ENCODE peak calls at places on chromosomes 3 and 15, in eight cellular contexts. One of them, this sample, is unnamed.

GRCh38 chr3:146160964-146161724 is at the start of gene PLOD2:
- DNase-seq in type B pancreatic cell: peak; percentile 82
- DNase-seq in midbrain: peak; percentile 61
- DNase-seq in stimulated activated CD8-positive, alpha-beta memory T cell treated with anti-CD3 and anti-CD28 coated beads, Interleukin-15, amount 100 ng/mL, for 24 hours: no peak
- DNase-seq in stimulated activated CD4-positive, alpha-beta T cell treated with anti-CD3 and anti-CD28 coated beads, Interleukin-4, amount 100 ng/mL, for 48 hours: no peak
- DNase-seq in dorsolateral prefrontal cortex: peak; percentile 49
- DNase-seq in adipocyte: peak; percentile 97
- DNase-seq in neural crest cell: peak; percentile 51
- DNase-seq in this sample: peak; percentile 59

GRCh38 chr3:196397941-196398340 is 34.3 kb downstream of the UBXN7 start:
- DNase-seq in neural crest cell: no peak
- DNase-seq in midbrain: no peak
- DNase-seq in stimulated activated CD8-positive, alpha-beta memory T cell treated with anti-CD3 and anti-CD28 coated beads, Interleukin-15, amount 100 ng/mL, for 24 hours: no peak
- DNase-seq in adipocyte: no peak
- DNase-seq in type B pancreatic cell: no peak
- DNase-seq in dorsolateral prefrontal cortex: no peak
- DNase-seq in stimulated activated CD4-positive, alpha-beta T cell treated with anti-CD3 and anti-CD28 coated beads, Interleukin-4, amount 100 ng/mL, for 48 hours: no peak
- DNase-seq in this sample: no peak

GRCh38 chr3:160343132-160343531 is 55.9 kb downstream of the IFT80 start:
- DNase-seq in type B pancreatic cell: no peak
- DNase-seq in dorsolateral prefrontal cortex: no peak
- DNase-seq in midbrain: no peak
- DNase-seq in adipocyte: peak; percentile 74
- DNase-seq in stimulated activated CD8-positive, alpha-beta memory T cell treated with anti-CD3 and anti-CD28 coated beads, Interleukin-15, amount 100 ng/mL, for 24 hours: no peak
- DNase-seq in stimulated activated CD4-positive, alpha-beta T cell treated with anti-CD3 and anti-CD28 coated beads, Interleukin-4, amount 100 ng/mL, for 48 hours: no peak
- DNase-seq in neural crest cell: no peak
- DNase-seq in this sample: no peak

GRCh38 chr3:15367059-15367458 is 34.7 kb upstream of the SH3BP5 start:
- DNase-seq in midbrain: no peak
- DNase-seq in stimulated activated CD8-positive, alpha-beta memory T cell treated with anti-CD3 and anti-CD28 coated beads, Interleukin-15, amount 100 ng/mL, for 24 hours: no peak
- DNase-seq in neural crest cell: no peak
- DNase-seq in type B pancreatic cell: no peak
- DNase-seq in stimulated activated CD4-positive, alpha-beta T cell treated with anti-CD3 and anti-CD28 coated beads, Interleukin-4, amount 100 ng/mL, for 48 hours: no peak
- DNase-seq in dorsolateral prefrontal cortex: no peak
- DNase-seq in adipocyte: peak; percentile 59
- DNase-seq in this sample: no peak

GRCh38 chr3:30578479-30578878 is 27.9 kb upstream of the TGFBR2 start:
- DNase-seq in stimulated activated CD8-positive, alpha-beta memory T cell treated with anti-CD3 and anti-CD28 coated beads, Interleukin-15, amount 100 ng/mL, for 24 hours: no peak
- DNase-seq in stimulated activated CD4-positive, alpha-beta T cell treated with anti-CD3 and anti-CD28 coated beads, Interleukin-4, amount 100 ng/mL, for 48 hours: no peak
- DNase-seq in adipocyte: peak; percentile 69
- DNase-seq in type B pancreatic cell: no peak
- DNase-seq in midbrain: no peak
- DNase-seq in neural crest cell: no peak
- DNase-seq in dorsolateral prefrontal cortex: no peak
- DNase-seq in this sample: no peak

GRCh38 chr15:94083467-94083991 is 147.8 kb upstream of the MCTP2 start:
- DNase-seq in neural crest cell: no peak
- DNase-seq in midbrain: no peak
- DNase-seq in dorsolateral prefrontal cortex: no peak
- DNase-seq in type B pancreatic cell: no peak
- DNase-seq in stimulated activated CD8-positive, alpha-beta memory T cell treated with anti-CD3 and anti-CD28 coated beads, Interleukin-15, amount 100 ng/mL, for 24 hours: no peak
- DNase-seq in adipocyte: no peak
- DNase-seq in stimulated activated CD4-positive, alpha-beta T cell treated with anti-CD3 and anti-CD28 coated beads, Interleukin-4, amount 100 ng/mL, for 48 hours: no peak
- DNase-seq in this sample: no peak

GRCh38 chr3:40037582-40037981 is 228.2 kb downstream of the MYRIP start:
- DNase-seq in midbrain: no peak
- DNase-seq in dorsolateral prefrontal cortex: no peak
- DNase-seq in stimulated activated CD4-positive, alpha-beta T cell treated with anti-CD3 and anti-CD28 coated beads, Interleukin-4, amount 100 ng/mL, for 48 hours: no peak
- DNase-seq in neural crest cell: no peak
- DNase-seq in stimulated activated CD8-positive, alpha-beta memory T cell treated with anti-CD3 and anti-CD28 coated beads, Interleukin-15, amount 100 ng/mL, for 24 hours: no peak
- DNase-seq in adipocyte: no peak
- DNase-seq in type B pancreatic cell: no peak
- DNase-seq in this sample: no peak

GRCh38 chr3:105791919-105792786 is 76.7 kb downstream of the CBLB start:
- DNase-seq in type B pancreatic cell: no peak
- DNase-seq in stimulated activated CD4-positive, alpha-beta T cell treated with anti-CD3 and anti-CD28 coated beads, Interleukin-4, amount 100 ng/mL, for 48 hours: no peak
- DNase-seq in stimulated activated CD8-positive, alpha-beta memory T cell treated with anti-CD3 and anti-CD28 coated beads, Interleukin-15, amount 100 ng/mL, for 24 hours: no peak
- DNase-seq in neural crest cell: no peak
- DNase-seq in dorsolateral prefrontal cortex: no peak
- DNase-seq in adipocyte: peak; percentile 89
- DNase-seq in midbrain: no peak
- DNase-seq in this sample: no peak

GRCh38 chr3:78941587-78941986 is 826.2 kb downstream of the ROBO1 start:
- DNase-seq in type B pancreatic cell: no peak
- DNase-seq in stimulated activated CD4-positive, alpha-beta T cell treated with anti-CD3 and anti-CD28 coated beads, Interleukin-4, amount 100 ng/mL, for 48 hours: no peak
- DNase-seq in stimulated activated CD8-positive, alpha-beta memory T cell treated with anti-CD3 and anti-CD28 coated beads, Interleukin-15, amount 100 ng/mL, for 24 hours: no peak
- DNase-seq in neural crest cell: no peak
- DNase-seq in dorsolateral prefrontal cortex: no peak
- DNase-seq in adipocyte: peak; percentile 80
- DNase-seq in midbrain: no peak
- DNase-seq in this sample: no peak

GRCh38 chr15:83733206-83733605 is 79.3 kb downstream of the ADAMTSL3 start:
- DNase-seq in midbrain: no peak
- DNase-seq in type B pancreatic cell: no peak
- DNase-seq in neural crest cell: no peak
- DNase-seq in adipocyte: no peak
- DNase-seq in dorsolateral prefrontal cortex: no peak
- DNase-seq in stimulated activated CD8-positive, alpha-beta memory T cell treated with anti-CD3 and anti-CD28 coated beads, Interleukin-15, amount 100 ng/mL, for 24 hours: no peak
- DNase-seq in stimulated activated CD4-positive, alpha-beta T cell treated with anti-CD3 and anti-CD28 coated beads, Interleukin-4, amount 100 ng/mL, for 48 hours: no peak
- DNase-seq in this sample: no peak

GRCh38 chr15:82647835-82648256 is 683 bp upstream of the CPEB1 start:
- DNase-seq in stimulated activated CD4-positive, alpha-beta T cell treated with anti-CD3 and anti-CD28 coated beads, Interleukin-4, amount 100 ng/mL, for 48 hours: peak; percentile 30
- DNase-seq in neural crest cell: no peak
- DNase-seq in dorsolateral prefrontal cortex: peak; percentile 18
- DNase-seq in midbrain: no peak
- DNase-seq in adipocyte: no peak
- DNase-seq in type B pancreatic cell: no peak
- DNase-seq in stimulated activated CD8-positive, alpha-beta memory T cell treated with anti-CD3 and anti-CD28 coated beads, Interleukin-15, amount 100 ng/mL, for 24 hours: no peak
- DNase-seq in this sample: peak; percentile 73

GRCh38 chr3:174376346-174376745 is 482.8 kb upstream of the NAALADL2 start:
- DNase-seq in stimulated activated CD8-positive, alpha-beta memory T cell treated with anti-CD3 and anti-CD28 coated beads, Interleukin-15, amount 100 ng/mL, for 24 hours: no peak
- DNase-seq in neural crest cell: no peak
- DNase-seq in dorsolateral prefrontal cortex: no peak
- DNase-seq in adipocyte: peak; percentile 19
- DNase-seq in midbrain: no peak
- DNase-seq in type B pancreatic cell: no peak
- DNase-seq in stimulated activated CD4-positive, alpha-beta T cell treated with anti-CD3 and anti-CD28 coated beads, Interleukin-4, amount 100 ng/mL, for 48 hours: no peak
- DNase-seq in this sample: no peak

GRCh38 chr3:111729087-111729846 is 129.8 kb upstream of the PHLDB2 start:
- DNase-seq in neural crest cell: no peak
- DNase-seq in midbrain: no peak
- DNase-seq in type B pancreatic cell: no peak
- DNase-seq in dorsolateral prefrontal cortex: no peak
- DNase-seq in adipocyte: peak; percentile 86
- DNase-seq in stimulated activated CD8-positive, alpha-beta memory T cell treated with anti-CD3 and anti-CD28 coated beads, Interleukin-15, amount 100 ng/mL, for 24 hours: no peak
- DNase-seq in stimulated activated CD4-positive, alpha-beta T cell treated with anti-CD3 and anti-CD28 coated beads, Interleukin-4, amount 100 ng/mL, for 48 hours: no peak
- DNase-seq in this sample: no peak

GRCh38 chr15:63331456-63331855 is 50.2 kb downstream of the CA12 start:
- DNase-seq in stimulated activated CD4-positive, alpha-beta T cell treated with anti-CD3 and anti-CD28 coated beads, Interleukin-4, amount 100 ng/mL, for 48 hours: no peak
- DNase-seq in midbrain: no peak
- DNase-seq in stimulated activated CD8-positive, alpha-beta memory T cell treated with anti-CD3 and anti-CD28 coated beads, Interleukin-15, amount 100 ng/mL, for 24 hours: no peak
- DNase-seq in type B pancreatic cell: no peak
- DNase-seq in neural crest cell: no peak
- DNase-seq in dorsolateral prefrontal cortex: no peak
- DNase-seq in adipocyte: no peak
- DNase-seq in this sample: no peak

GRCh38 chr15:64687167-64688085 is 88.0 kb downstream of the RBPMS2 start:
- DNase-seq in stimulated activated CD8-positive, alpha-beta memory T cell treated with anti-CD3 and anti-CD28 coated beads, Interleukin-15, amount 100 ng/mL, for 24 hours: no peak
- DNase-seq in stimulated activated CD4-positive, alpha-beta T cell treated with anti-CD3 and anti-CD28 coated beads, Interleukin-4, amount 100 ng/mL, for 48 hours: no peak
- DNase-seq in midbrain: no peak
- DNase-seq in dorsolateral prefrontal cortex: no peak
- DNase-seq in adipocyte: no peak
- DNase-seq in neural crest cell: no peak
- DNase-seq in type B pancreatic cell: no peak
- DNase-seq in this sample: no peak

This sample was measured in D721Med.